ENCODE peak calls at places on chromosomes 11 and 22, in seven cellular contexts. V, O, F, X, M, S and Y are unnamed samples.

GRCh38 chr11:60078021-60078420 is 10.4 kb upstream of the MS4A2 start:
- DNase-seq in O (no peak), M (no peak), X (no peak), V (no peak), S (no peak), F (no peak), Y (no peak)

GRCh38 chr22:20782601-20783299 is 8.8 kb downstream of the SERPIND1 start:
- DNase-seq in O (no peak), M (no peak), V (no peak), F (no peak), X (no peak), S (no peak), Y (no peak)

GRCh38 chr11:133911169-133911568 is 45.6 kb downstream of the IGSF9B start:
- DNase-seq in M (no peak), S (no peak), X (no peak), O (no peak), V (peak), F (peak), Y (no peak)

GRCh38 chr22:36334081-36334831 is 53.5 kb downstream of the MYH9 start:
- DNase-seq in V (peak), F (no peak), X (no peak), O (no peak), M (no peak), S (no peak), Y (no peak)

GRCh38 chr11:86869966-86870570 is 69.7 kb downstream of the PRSS23 start:
- DNase-seq in S (peak), M (no peak), O (peak), X (peak), F (peak), V (peak), Y (peak)

GRCh38 chr22:43109921-43110443 is 568 bp upstream of the BIK start:
- DNase-seq in V (no peak), O (no peak), M (no peak), F (no peak), X (no peak), S (no peak), Y (no peak)

GRCh38 chr22:46071451-46072029 is 78.8 kb upstream of the PPARA start:
- DNase-seq in V (no peak), O (no peak), M (no peak), F (peak), S (no peak), X (no peak), Y (no peak)

GRCh38 chr22:23229646-23230045 is 49.3 kb downstream of the BCR start:
- DNase-seq in S (no peak), V (no peak), M (no peak), X (no peak), F (no peak), O (no peak), Y (no peak)

GRCh38 chr11:15923169-15923568 is 433.2 kb downstream of the SOX6 start:
- DNase-seq in M (no peak), S (no peak), O (no peak), F (peak), V (peak), X (no peak), Y (no peak)

GRCh38 chr11:118109231-118109630 is 22.5 kb upstream of the SMIM35 start:
- DNase-seq in X (no peak), V (no peak), M (no peak), O (no peak), S (no peak), F (no peak), Y (no peak)

GRCh38 chr11:31656051-31656450 is 146.5 kb downstream of the ELP4 start:
- DNase-seq in V (no peak), O (no peak), M (no peak), F (no peak), X (no peak), S (no peak), Y (no peak)

GRCh38 chr11:67301951-67302516 is 1.3 kb upstream of the SSH3 start:
- DNase-seq in M (no peak), F (no peak), V (no peak), X (no peak), O (no peak), S (peak), Y (no peak)

GRCh38 chr11:27158763-27159679 is 118.4 kb downstream of the BBOX1 start:
- DNase-seq in F (peak), O (peak), M (no peak), S (no peak), X (peak), V (peak), Y (peak)

GRCh38 chr11:134338654-134339053 is 6.9 kb downstream of the GLB1L2 start:
- DNase-seq in V (no peak), X (no peak), F (no peak), O (no peak), S (no peak), M (no peak), Y (no peak)

GRCh38 chr11:8219257-8220021 is 44.2 kb downstream of the LMO1 start:
- DNase-seq in V (peak), M (no peak), F (peak), O (no peak), S (peak), X (peak), Y (peak)

GRCh38 chr22:28348613-28349012 is 331.0 kb downstream of the TTC28 start:
- DNase-seq in O (no peak), V (no peak), M (no peak), F (no peak), S (no peak), X (no peak), Y (no peak)

GRCh38 chr22:39613549-39613921 is 43.0 kb downstream of the CACNA1I start:
- DNase-seq in M (no peak), X (no peak), V (no peak), O (no peak), S (no peak), F (no peak), Y (no peak)

GRCh38 chr11:119590651-119591308 is 138.2 kb downstream of the NECTIN1 start:
- DNase-seq in F (no peak), O (no peak), M (no peak), V (no peak), X (no peak), S (no peak), Y (no peak)

GRCh38 chr11:84607975-84608787 is 1019.0 kb downstream of the DLG2 start:
- DNase-seq in S (no peak), O (no peak), F (no peak), V (no peak), M (no peak), X (no peak), Y (no peak)

GRCh38 chr11:100105605-100106358 is 581.3 kb upstream of the ARHGAP42 start:
- DNase-seq in M (no peak), O (no peak), V (no peak), F (no peak), S (no peak), X (no peak), Y (no peak)

GRCh38 chr22:49930128-49930527 is 11.7 kb downstream of the CRELD2 start:
- DNase-seq in M (no peak), V (no peak), F (no peak), S (no peak), O (no peak), X (no peak), Y (no peak)
- TF ChIP-seq POLR2AphosphoS5 in M (no peak), V (no peak), F (no peak), S (no peak), O (no peak), X (no peak), Y (no peak)

DNA sequence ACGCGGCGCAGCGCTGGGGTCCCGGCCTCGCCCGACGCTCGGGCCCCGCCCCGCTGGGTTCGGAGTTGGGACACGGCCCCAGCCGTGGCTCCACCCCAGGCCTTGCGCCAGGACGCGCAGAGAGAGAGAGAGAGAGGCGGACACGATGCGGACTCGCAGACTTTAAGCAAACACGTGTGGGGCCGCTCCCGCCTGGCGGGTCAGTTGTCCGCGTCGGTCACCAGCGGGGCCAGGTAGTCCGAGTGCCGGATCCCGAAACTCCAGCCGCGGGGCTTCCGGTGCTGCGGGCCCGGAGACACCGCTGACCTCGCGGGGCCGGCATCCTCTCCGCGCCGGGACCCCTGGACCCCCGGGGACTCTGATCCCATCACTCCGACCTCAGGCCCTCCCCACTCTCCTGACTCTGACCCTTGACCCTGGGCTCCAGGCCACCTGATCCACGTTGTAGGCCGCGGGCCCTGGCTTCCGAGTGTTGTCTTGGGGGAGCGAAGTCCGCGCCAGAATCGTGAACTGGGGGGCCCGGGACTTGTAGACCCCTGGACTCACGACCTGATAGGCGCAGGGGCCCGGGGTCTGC is 556 bp upstream of the TYMP start:
- DNase-seq in V (no peak), O (no peak), F (no peak), S (peak), M (no peak), X (peak), Y (peak)
- TF ChIP-seq TAF1 in V (no peak), O (no peak), F (no peak), S (peak), M (peak), X (peak), Y (peak)

DNA sequence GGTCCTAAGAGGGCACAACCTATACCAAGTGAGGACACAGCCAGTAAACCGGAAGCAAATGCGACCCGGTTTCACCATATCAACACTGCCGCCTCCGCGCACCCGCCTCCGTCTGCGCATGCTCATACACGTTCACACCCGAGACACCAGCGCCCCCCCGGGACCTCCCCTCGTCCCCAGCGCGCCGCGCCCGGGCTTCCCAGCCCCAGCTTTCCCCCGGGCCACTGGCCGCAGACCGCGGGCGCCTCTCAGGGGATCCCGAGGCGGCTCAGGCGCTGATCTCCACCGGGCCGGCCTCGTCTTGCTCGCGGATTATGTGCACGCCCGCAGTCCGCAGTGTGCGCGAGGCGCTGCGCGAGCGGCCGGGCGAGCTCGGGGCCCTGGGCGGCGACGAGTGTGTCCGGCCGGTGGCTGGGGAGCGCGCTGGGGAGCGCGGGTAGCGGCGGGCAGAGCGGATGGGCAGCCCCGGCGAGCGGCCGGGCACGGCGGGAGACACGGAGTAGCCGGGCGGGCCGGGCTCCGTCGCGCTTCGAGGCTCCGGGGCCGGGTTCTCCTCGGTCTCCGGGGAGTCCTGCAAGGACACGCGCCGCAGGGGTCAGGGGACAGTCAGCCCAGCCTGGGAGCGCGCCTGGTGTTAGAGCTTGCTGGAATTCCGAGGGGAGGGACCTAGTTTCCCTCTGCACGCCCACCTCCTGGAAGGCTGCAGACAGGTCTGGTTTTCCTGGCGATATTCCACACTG is 2.0 kb downstream of the HEPN1 start:
- DNase-seq in V (no peak), S (no peak), M (no peak), X (no peak), F (peak), O (no peak), Y (no peak)
- TF ChIP-seq POLR2AphosphoS5 in V (no peak), S (no peak), M (no peak), X (no peak), F (no peak), O (no peak), Y (no peak)

GRCh38 chr11:19089421-19089820 is 27.5 kb upstream of the ZDHHC13 start:
- DNase-seq in X (no peak), M (no peak), O (no peak), S (no peak), F (no peak), V (no peak), Y (no peak)

GRCh38 chr11:19091366-19091765 is 25.6 kb upstream of the ZDHHC13 start:
- DNase-seq in M (no peak), X (no peak), S (no peak), O (no peak), V (no peak), F (no peak), Y (no peak)

GRCh38 chr11:19088791-19089190 is 28.2 kb upstream of the ZDHHC13 start:
- DNase-seq in O (no peak), M (no peak), S (no peak), F (no peak), X (no peak), V (no peak), Y (no peak)

GRCh38 chr11:19084661-19085315 is 24.3 kb upstream of the MRGPRX2 start:
- DNase-seq in S (no peak), V (no peak), X (no peak), M (no peak), F (no peak), O (no peak), Y (no peak)

GRCh38 chr11:19087658-19088057 is 27.1 kb upstream of the MRGPRX2 start:
- DNase-seq in X (no peak), M (no peak), O (no peak), V (no peak), F (no peak), S (no peak), Y (no peak)
- TF ChIP-seq TAF1 in X (no peak), M (no peak), O (no peak), V (no peak), F (no peak), S (no peak), Y (no peak)

GRCh38 chr11:29125621-29126020 is 891.2 kb downstream of the KCNA4 start:
- DNase-seq in F (no peak), O (no peak), V (no peak), X (no peak), M (no peak), S (no peak), Y (no peak)

GRCh38 chr11:29119116-29119515 is 897.7 kb downstream of the KCNA4 start:
- DNase-seq in M (no peak), O (no peak), V (no peak), S (no peak), X (no peak), F (no peak), Y (no peak)

GRCh38 chr11:29124436-29124835 is 892.4 kb downstream of the KCNA4 start:
- DNase-seq in X (no peak), F (no peak), O (no peak), M (no peak), V (no peak), S (no peak), Y (no peak)

GRCh38 chr11:29120329-29120695 is 896.5 kb downstream of the KCNA4 start:
- DNase-seq in S (no peak), M (no peak), O (no peak), F (no peak), V (no peak), X (no peak), Y (no peak)

DNA sequence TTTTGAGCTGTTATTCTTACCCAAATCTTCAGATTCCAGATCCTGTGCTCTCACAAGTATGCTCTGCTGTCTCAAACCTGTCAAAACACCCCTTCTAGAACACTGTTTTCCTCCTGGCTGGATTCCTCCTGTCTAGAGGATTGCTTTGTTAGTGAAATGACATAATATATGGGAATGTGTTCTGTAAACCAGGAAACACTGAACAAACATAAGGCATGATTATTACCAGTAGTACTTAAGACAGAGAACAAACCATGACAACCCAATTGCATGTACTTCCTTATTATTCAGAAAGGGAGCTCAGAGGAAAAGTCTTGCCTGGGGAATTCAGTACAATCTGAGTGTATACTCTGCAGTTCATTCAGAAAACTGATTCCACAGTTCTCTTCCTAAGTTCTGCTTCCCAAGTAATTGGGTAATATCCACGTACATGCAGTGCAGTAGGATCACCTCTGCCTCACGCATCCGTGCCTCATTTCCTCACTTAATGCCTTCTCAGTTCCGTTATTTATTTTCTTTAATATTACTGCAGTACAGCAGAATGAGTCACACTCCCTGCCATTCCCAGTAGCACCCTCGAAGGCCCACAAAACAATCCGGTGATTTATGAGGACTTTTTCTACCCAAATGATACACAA is 897.0 kb downstream of the KCNA4 start:
- DNase-seq in O (no peak), X (no peak), F (no peak), M (no peak), V (no peak), S (no peak), Y (no peak)
- TF ChIP-seq POLR2AphosphoS5 in O (no peak), X (no peak), F (no peak), M (no peak), V (no peak), S (no peak), Y (no peak)